ENCODE peak calls at places on chromosomes 7 and 10, in eight cellular contexts. One of them, this sample, is unnamed.

GRCh38 chr7:24442170-24442777 is 131.0 kb upstream of the PALS2 start:
- DNase-seq in heart right ventricle: no peak
- DNase-seq in A549: no peak
- DNase-seq in prostate gland: no peak
- DNase-seq in ovary: no peak
- DNase-seq in lower lobe of right lung: no peak
- DNase-seq in fibroblast of lung: no peak
- DNase-seq in MM.1S: peak; percentile 18
- DNase-seq in this sample: no peak

GRCh38 chr10:12194752-12195271 is 879 bp downstream of the NUDT5 start:
- DNase-seq in lower lobe of right lung: peak; percentile 82
- DNase-seq in ovary: peak; percentile 19
- DNase-seq in heart right ventricle: peak; percentile 44
- DNase-seq in fibroblast of lung: peak; percentile 55
- DNase-seq in prostate gland: peak; percentile 28
- DNase-seq in MM.1S: peak; percentile 35
- DNase-seq in A549: peak; percentile 38
- DNase-seq in this sample: peak; percentile 49

GRCh38 chr7:143199040-143199439 is 15.8 kb downstream of the TAS2R39 start:
- DNase-seq in MM.1S: no peak
- DNase-seq in A549: no peak
- DNase-seq in fibroblast of lung: no peak
- DNase-seq in lower lobe of right lung: no peak
- DNase-seq in prostate gland: no peak
- DNase-seq in heart right ventricle: no peak
- DNase-seq in ovary: no peak
- DNase-seq in this sample: no peak

GRCh38 chr7:155713382-155713781 is 68.9 kb downstream of the RBM33 start:
- DNase-seq in lower lobe of right lung: peak; percentile 67
- DNase-seq in heart right ventricle: no peak
- DNase-seq in prostate gland: no peak
- DNase-seq in A549: no peak
- DNase-seq in MM.1S: no peak
- DNase-seq in fibroblast of lung: no peak
- DNase-seq in ovary: no peak
- DNase-seq in this sample: peak; percentile 88

GRCh38 chr7:101598422-101598957 is 30.6 kb downstream of the MYL10 start:
- DNase-seq in heart right ventricle: no peak
- DNase-seq in prostate gland: peak; percentile 80
- DNase-seq in MM.1S: no peak
- DNase-seq in A549: no peak
- DNase-seq in ovary: no peak
- DNase-seq in fibroblast of lung: no peak
- DNase-seq in lower lobe of right lung: peak; percentile 89
- DNase-seq in this sample: peak; percentile 89

GRCh38 chr7:74412061-74412460 is 41.6 kb upstream of the GTF2IRD1 start:
- DNase-seq in lower lobe of right lung: no peak
- DNase-seq in A549: no peak
- DNase-seq in MM.1S: no peak
- DNase-seq in fibroblast of lung: no peak
- DNase-seq in prostate gland: no peak
- DNase-seq in ovary: no peak
- DNase-seq in heart right ventricle: no peak
- DNase-seq in this sample: no peak

GRCh38 chr10:72009430-72010081 is 45.4 kb downstream of the CHST3 start:
- DNase-seq in heart right ventricle: peak; percentile 85
- DNase-seq in prostate gland: peak; percentile 87
- DNase-seq in MM.1S: no peak
- DNase-seq in fibroblast of lung: peak; percentile 99
- DNase-seq in ovary: peak; percentile 99
- DNase-seq in A549: no peak
- DNase-seq in lower lobe of right lung: peak; percentile 69
- DNase-seq in this sample: peak; percentile 71

GRCh38 chr7:86214734-86215133 is 429.0 kb upstream of the GRM3 start:
- DNase-seq in heart right ventricle: no peak
- DNase-seq in lower lobe of right lung: no peak
- DNase-seq in A549: no peak
- DNase-seq in fibroblast of lung: no peak
- DNase-seq in ovary: no peak
- DNase-seq in MM.1S: no peak
- DNase-seq in prostate gland: no peak
- DNase-seq in this sample: no peak

GRCh38 chr10:86286591-86287421 is 79.8 kb downstream of the GRID1 start:
- DNase-seq in heart right ventricle: no peak
- DNase-seq in prostate gland: no peak
- DNase-seq in A549: no peak
- DNase-seq in fibroblast of lung: no peak
- DNase-seq in ovary: no peak
- DNase-seq in MM.1S: no peak
- DNase-seq in lower lobe of right lung: no peak
- DNase-seq in this sample: no peak

GRCh38 chr10:65419629-65420028 is 1506.2 kb upstream of the LRRTM3 start:
- DNase-seq in MM.1S: no peak
- DNase-seq in prostate gland: no peak
- DNase-seq in A549: peak; percentile 45
- DNase-seq in ovary: no peak
- DNase-seq in lower lobe of right lung: no peak
- DNase-seq in heart right ventricle: no peak
- DNase-seq in fibroblast of lung: no peak
- DNase-seq in this sample: no peak

GRCh38 chr7:12929416-12930140 is 242.1 kb downstream of the ARL4A start:
- DNase-seq in ovary: no peak
- DNase-seq in heart right ventricle: no peak
- DNase-seq in A549: no peak
- DNase-seq in MM.1S: no peak
- DNase-seq in prostate gland: no peak
- DNase-seq in lower lobe of right lung: no peak
- DNase-seq in fibroblast of lung: no peak
- DNase-seq in this sample: no peak

GRCh38 chr7:78039791-78040776 is 241.5 kb downstream of the PHTF2 start:
- DNase-seq in fibroblast of lung: peak; percentile 11
- DNase-seq in lower lobe of right lung: peak; percentile 55
- DNase-seq in A549: peak; percentile 36
- DNase-seq in prostate gland: no peak
- DNase-seq in MM.1S: no peak
- DNase-seq in heart right ventricle: peak; percentile 59
- DNase-seq in ovary: no peak
- DNase-seq in this sample: peak; percentile 28

GRCh38 chr10:71512794-71513379 is 116.2 kb downstream of the CDH23 start:
- DNase-seq in heart right ventricle: no peak
- DNase-seq in MM.1S: no peak
- DNase-seq in A549: no peak
- DNase-seq in ovary: no peak
- DNase-seq in fibroblast of lung: no peak
- DNase-seq in lower lobe of right lung: peak; percentile 70
- DNase-seq in prostate gland: peak; percentile 87
- DNase-seq in this sample: peak; percentile 56

GRCh38 chr10:7945469-7946187 is 108.9 kb upstream of the GATA3 start:
- DNase-seq in prostate gland: no peak
- DNase-seq in MM.1S: no peak
- DNase-seq in heart right ventricle: no peak
- DNase-seq in fibroblast of lung: peak; percentile 62
- DNase-seq in lower lobe of right lung: no peak
- DNase-seq in A549: peak; percentile 12
- DNase-seq in ovary: no peak
- DNase-seq in this sample: no peak

GRCh38 chr10:3825862-3826351 is 40.9 kb upstream of the KLF6 start:
- DNase-seq in prostate gland: no peak
- DNase-seq in lower lobe of right lung: no peak
- DNase-seq in ovary: no peak
- DNase-seq in A549: no peak
- DNase-seq in fibroblast of lung: no peak
- DNase-seq in MM.1S: no peak
- DNase-seq in heart right ventricle: no peak
- DNase-seq in this sample: no peak

GRCh38 chr7:81285142-81285871 is 366.5 kb upstream of the SEMA3C start:
- DNase-seq in lower lobe of right lung: no peak
- DNase-seq in ovary: no peak
- DNase-seq in fibroblast of lung: peak; percentile 65
- DNase-seq in prostate gland: no peak
- DNase-seq in MM.1S: no peak
- DNase-seq in A549: no peak
- DNase-seq in heart right ventricle: no peak
- DNase-seq in this sample: no peak

GRCh38 chr7:2299853-2300512 is 14.3 kb downstream of the SNX8 start:
- DNase-seq in A549: no peak
- DNase-seq in fibroblast of lung: no peak
- DNase-seq in lower lobe of right lung: no peak
- DNase-seq in ovary: no peak
- DNase-seq in MM.1S: no peak
- DNase-seq in prostate gland: no peak
- DNase-seq in heart right ventricle: no peak
- DNase-seq in this sample: no peak

GRCh38 chr7:28723336-28723735 is 234.8 kb downstream of the TRIL start:
- DNase-seq in ovary: no peak
- DNase-seq in heart right ventricle: no peak
- DNase-seq in lower lobe of right lung: no peak
- DNase-seq in prostate gland: no peak
- DNase-seq in A549: no peak
- DNase-seq in fibroblast of lung: no peak
- DNase-seq in MM.1S: no peak
- DNase-seq in this sample: no peak

GRCh38 chr7:96636342-96636865 is 73.2 kb downstream of the SEM1 start:
- DNase-seq in A549: no peak
- DNase-seq in heart right ventricle: no peak
- DNase-seq in MM.1S: no peak
- DNase-seq in lower lobe of right lung: no peak
- DNase-seq in fibroblast of lung: no peak
- DNase-seq in prostate gland: no peak
- DNase-seq in ovary: no peak
- DNase-seq in this sample: no peak

GRCh38 chr7:96636979-96637378 is 72.7 kb downstream of the SEM1 start:
- DNase-seq in ovary: no peak
- DNase-seq in A549: no peak
- DNase-seq in MM.1S: no peak
- DNase-seq in heart right ventricle: no peak
- DNase-seq in lower lobe of right lung: no peak
- DNase-seq in fibroblast of lung: no peak
- DNase-seq in prostate gland: no peak
- DNase-seq in this sample: no peak

GRCh38 chr7:96638669-96639068 is 71.0 kb downstream of the SEM1 start:
- DNase-seq in heart right ventricle: no peak
- DNase-seq in A549: no peak
- DNase-seq in prostate gland: no peak
- DNase-seq in fibroblast of lung: no peak
- DNase-seq in ovary: no peak
- DNase-seq in lower lobe of right lung: no peak
- DNase-seq in MM.1S: no peak
- DNase-seq in this sample: no peak

GRCh38 chr7:96640054-96640453 is 69.6 kb downstream of the SEM1 start:
- DNase-seq in heart right ventricle: no peak
- DNase-seq in A549: no peak
- DNase-seq in fibroblast of lung: no peak
- DNase-seq in prostate gland: no peak
- DNase-seq in ovary: no peak
- DNase-seq in MM.1S: no peak
- DNase-seq in lower lobe of right lung: no peak
- DNase-seq in this sample: no peak

DNA sequence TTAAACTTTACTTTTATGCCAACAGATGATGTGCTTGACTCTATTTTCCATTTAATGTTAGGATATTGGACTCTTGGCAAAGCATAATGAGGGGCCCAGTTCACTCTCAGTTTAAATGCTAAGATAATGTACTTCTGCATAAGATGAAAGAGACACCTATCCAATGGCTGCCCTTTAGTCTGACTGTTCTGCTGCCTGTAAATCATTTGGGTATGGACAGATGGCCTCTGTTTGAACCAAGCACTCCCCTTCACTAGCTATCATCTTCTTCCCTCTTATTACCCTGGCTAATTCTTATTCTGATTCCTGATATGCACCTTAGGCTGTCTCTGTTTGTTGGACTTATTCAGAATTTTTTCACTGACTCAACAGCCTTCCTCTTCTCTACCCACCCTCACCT is 72.1 kb downstream of the SEM1 start:
- DNase-seq in lower lobe of right lung: no peak
- DNase-seq in prostate gland: no peak
- DNase-seq in MM.1S: no peak
- DNase-seq in heart right ventricle: no peak
- DNase-seq in fibroblast of lung: no peak
- DNase-seq in A549: no peak
- DNase-seq in ovary: no peak
- DNase-seq in this sample: no peak
- H3K4me1 ChIP-seq in lower lobe of right lung: no peaks in the 10 kb centered on the region
- H3K4me1 ChIP-seq in prostate gland: no peaks in the 10 kb centered on the region
- H3K4me1 ChIP-seq in MM.1S: no peaks in the 10 kb centered on the region
- H3K4me1 ChIP-seq in heart right ventricle: no peaks in the 10 kb centered on the region
- H3K4me1 ChIP-seq in fibroblast of lung: no peaks in the 10 kb centered on the region
- H3K4me1 ChIP-seq in A549: no peaks in the 10 kb centered on the region
- H3K4me1 ChIP-seq in ovary: no peaks in the 10 kb centered on the region
- H3K4me1 ChIP-seq in this sample: no peaks in the 10 kb centered on the region

GRCh38 chr10:35613597-35614226 is 8.6 kb downstream of the GJD4 start:
- DNase-seq in fibroblast of lung: peak; percentile 39
- DNase-seq in ovary: no peak
- DNase-seq in lower lobe of right lung: no peak
- DNase-seq in MM.1S: no peak
- DNase-seq in heart right ventricle: no peak
- DNase-seq in A549: peak; percentile 46
- DNase-seq in prostate gland: no peak
- DNase-seq in this sample: no peak
- TF ChIP-seq CTCF in fibroblast of lung: peak; percentile 41
- TF ChIP-seq CTCF in ovary: no peak
- TF ChIP-seq CTCF in lower lobe of right lung: peak; percentile 29
- TF ChIP-seq CTCF in MM.1S: peak; percentile 12
- TF ChIP-seq CTCF in heart right ventricle: peak; percentile 50
- TF ChIP-seq CTCF in A549: peak; percentile 60
- TF ChIP-seq CTCF in prostate gland: no peak
- TF ChIP-seq CTCF in this sample: peak; percentile 20

GRCh38 chr7:43668035-43668434 is 61.3 kb downstream of the COA1 start:
- DNase-seq in A549: no peak
- DNase-seq in ovary: no peak
- DNase-seq in prostate gland: no peak
- DNase-seq in fibroblast of lung: no peak
- DNase-seq in MM.1S: no peak
- DNase-seq in heart right ventricle: no peak
- DNase-seq in lower lobe of right lung: no peak
- DNase-seq in this sample: no peak
- H3K4me1 ChIP-seq in A549: peaks cover 69% of the 10 kb centered on the region
- H3K4me1 ChIP-seq in ovary: peaks cover 3% of the 10 kb centered on the region
- H3K4me1 ChIP-seq in prostate gland: no peaks in the 10 kb centered on the region
- H3K4me1 ChIP-seq in fibroblast of lung: peaks cover 2% of the 10 kb centered on the region
- H3K4me1 ChIP-seq in MM.1S: no peaks in the 10 kb centered on the region
- H3K4me1 ChIP-seq in heart right ventricle: peaks cover 40% of the 10 kb centered on the region
- H3K4me1 ChIP-seq in lower lobe of right lung: no peaks in the 10 kb centered on the region
- H3K4me1 ChIP-seq in this sample: peaks cover 21% of the 10 kb centered on the region

DNA sequence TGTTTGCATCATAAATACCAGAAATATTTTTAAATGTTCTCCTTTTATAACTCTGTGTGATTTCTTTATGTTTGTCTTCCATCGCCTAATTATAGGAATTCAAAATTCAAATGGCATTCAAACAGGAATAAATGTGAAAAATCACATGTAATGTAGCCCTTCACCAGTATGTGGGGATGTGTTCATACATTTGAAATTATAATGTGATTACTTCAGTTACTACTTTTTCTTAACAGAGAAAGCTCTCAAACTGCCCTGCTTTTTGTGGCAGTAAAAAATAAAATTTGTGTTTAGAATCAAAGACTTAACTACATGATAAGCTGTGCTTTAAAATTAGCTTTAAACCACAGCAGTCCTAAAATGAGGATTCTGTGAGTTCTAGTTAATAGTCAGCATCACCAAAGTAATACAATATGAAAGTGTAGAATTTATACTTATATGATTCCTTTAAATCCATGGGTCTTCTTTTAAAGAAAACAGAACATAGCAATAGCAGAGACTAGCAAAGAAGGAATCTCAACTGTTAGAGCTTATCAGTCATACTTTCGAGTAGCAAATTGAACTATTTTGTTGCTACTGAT is 7.8 kb upstream of the HERC4 start:
- DNase-seq in prostate gland: no peak
- DNase-seq in A549: peak; percentile 61
- DNase-seq in lower lobe of right lung: no peak
- DNase-seq in fibroblast of lung: peak; percentile 72
- DNase-seq in MM.1S: no peak
- DNase-seq in heart right ventricle: no peak
- DNase-seq in ovary: no peak
- DNase-seq in this sample: no peak
- TF ChIP-seq CTCF in prostate gland: no peak
- TF ChIP-seq CTCF in A549: peak; percentile 88
- TF ChIP-seq CTCF in lower lobe of right lung: no peak
- TF ChIP-seq CTCF in fibroblast of lung: peak; percentile 25
- TF ChIP-seq CTCF in MM.1S: peak; percentile 12
- TF ChIP-seq CTCF in heart right ventricle: peak; percentile 61
- TF ChIP-seq CTCF in ovary: no peak
- TF ChIP-seq CTCF in this sample: peak; percentile 63